ENCODE peak calls at places on chromosomes 6 and 20, in five cellular contexts. Z is A549, H is osteoblast, I is PC-3, R is IMR-90. B is an unnamed sample. For H3K9me3, the result is how much of the 10 kb centered on the place peaks cover.

GRCh38 chr20:45377191-45377775 is 842 bp downstream of the TP53TG5 start:
- DNase-seq in Z (no peak), H (no peak), I (no peak), R (no peak), B (no peak)

GRCh38 chr6:31585531-31585930 is 546 bp upstream of the LST1 start:
- DNase-seq in Z (peak), H (peak), I (peak), R (no peak), B (peak)

GRCh38 chr20:12966468-12967085 is 42.2 kb upstream of the SPTLC3 start:
- DNase-seq in Z (peak), H (peak), I (peak), R (peak), B (peak)

GRCh38 chr6:81228912-81229540 is 523.5 kb downstream of the TENT5A start:
- DNase-seq in Z (peak), H (no peak), I (no peak), R (peak), B (no peak)

GRCh38 chr20:47985092-47985850 is 200.0 kb upstream of the SULF2 start:
- DNase-seq in Z (peak), H (no peak), I (peak), R (peak), B (peak)

GRCh38 chr6:160128879-160129516 is 7.4 kb downstream of the SLC22A1 start:
- DNase-seq in Z (no peak), H (no peak), I (no peak), R (no peak), B (no peak)

GRCh38 chr6:8025191-8025590 is 39.0 kb downstream of the BLOC1S5 start:
- DNase-seq in Z (no peak), H (no peak), I (no peak), R (no peak), B (no peak)

GRCh38 chr20:35886537-35886936 is 67.8 kb downstream of the SCAND1 start:
- DNase-seq in Z (no peak), H (no peak), I (no peak), R (no peak), B (no peak)

GRCh38 chr6:109961666-109962065 is 16.4 kb upstream of the GPR6 start:
- DNase-seq in Z (no peak), H (no peak), I (peak), R (no peak), B (no peak)

GRCh38 chr20:7596541-7596940 is 343.7 kb downstream of the HAO1 start:
- DNase-seq in Z (no peak), H (no peak), I (no peak), R (no peak), B (no peak)

GRCh38 chr6:16523550-16524379 is 237.5 kb downstream of the ATXN1 start:
- DNase-seq in Z (no peak), H (peak), I (no peak), R (peak), B (no peak)

GRCh38 chr6:86529635-86530034 is 407.7 kb upstream of the HTR1E start:
- DNase-seq in Z (no peak), H (no peak), I (no peak), R (no peak), B (no peak)

GRCh38 chr6:74715362-74716068 is 490.3 kb downstream of the COL12A1 start:
- DNase-seq in Z (peak), H (no peak), I (peak), R (peak), B (no peak)

GRCh38 chr6:47413752-47414516 is 63.7 kb upstream of the CD2AP start:
- DNase-seq in Z (peak), H (peak), I (peak), R (peak), B (peak)

GRCh38 chr20:21522479-21523397 is 8.9 kb upstream of the NKX2-2 start:
- DNase-seq in Z (no peak), H (no peak), I (peak), R (no peak), B (no peak)

GRCh38 chr6:34650823-34651222 is 45.7 kb downstream of the ILRUN start:
- DNase-seq in Z (no peak), H (no peak), I (no peak), R (no peak), B (no peak)

GRCh38 chr20:18657575-18657974 is 69.7 kb downstream of the DTD1 start:
- DNase-seq in Z (no peak), H (peak), I (no peak), R (peak), B (no peak)

GRCh38 chr6:135325624-135326424 is 144.7 kb downstream of the MYB start:
- DNase-seq in Z (no peak), H (no peak), I (no peak), R (no peak), B (no peak)

GRCh38 chr6:123962508-123962907 is 158.8 kb downstream of the NKAIN2 start:
- DNase-seq in Z (no peak), H (no peak), I (peak), R (no peak), B (no peak)

GRCh38 chr6:164034602-164035140 is 620.2 kb downstream of the QKI start:
- DNase-seq in Z (no peak), H (peak), I (no peak), R (no peak), B (no peak)

GRCh38 chr20:64115171-64115911 is 8.0 kb upstream of the NPBWR2 start:
- DNase-seq in Z (no peak), H (peak), I (no peak), R (no peak), B (no peak)

GRCh38 chr20:23159256-23159922 is 73.3 kb upstream of the CD93 start:
- DNase-seq in Z (no peak), H (no peak), I (no peak), R (no peak), B (peak)

GRCh38 chr20:4999788-5000187 is 1.5 kb downstream of the SLC23A2 start:
- DNase-seq in Z (no peak), H (no peak), I (no peak), R (no peak), B (no peak)

DNA sequence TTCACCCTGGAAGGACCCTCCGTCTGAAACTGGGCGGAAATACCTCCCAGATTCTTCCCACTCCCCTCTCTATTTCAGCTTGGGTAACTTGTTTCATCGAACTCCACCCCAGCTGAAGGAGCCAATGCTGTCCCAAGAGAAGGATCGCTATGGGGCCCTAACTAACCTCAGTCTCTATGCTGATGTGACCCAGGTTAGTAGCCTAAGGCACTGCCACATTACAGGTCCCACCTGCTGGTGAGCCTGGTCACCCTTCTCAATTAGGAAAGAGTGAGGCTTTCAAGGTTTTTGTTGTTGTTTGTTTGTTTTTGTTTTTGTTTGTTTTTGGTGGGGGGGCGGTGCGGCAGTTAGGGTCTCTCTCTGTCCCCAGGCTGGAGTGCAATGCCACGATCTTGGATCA is 168.4 kb downstream of the OR2B2 start:
- DNase-seq in Z (no peak), H (no peak), I (no peak), R (no peak), B (no peak)
- H3K4me3 ChIP-seq in Z (no peak), H (no peak), I (no peak), R (no peak), B (no peak)

DNA sequence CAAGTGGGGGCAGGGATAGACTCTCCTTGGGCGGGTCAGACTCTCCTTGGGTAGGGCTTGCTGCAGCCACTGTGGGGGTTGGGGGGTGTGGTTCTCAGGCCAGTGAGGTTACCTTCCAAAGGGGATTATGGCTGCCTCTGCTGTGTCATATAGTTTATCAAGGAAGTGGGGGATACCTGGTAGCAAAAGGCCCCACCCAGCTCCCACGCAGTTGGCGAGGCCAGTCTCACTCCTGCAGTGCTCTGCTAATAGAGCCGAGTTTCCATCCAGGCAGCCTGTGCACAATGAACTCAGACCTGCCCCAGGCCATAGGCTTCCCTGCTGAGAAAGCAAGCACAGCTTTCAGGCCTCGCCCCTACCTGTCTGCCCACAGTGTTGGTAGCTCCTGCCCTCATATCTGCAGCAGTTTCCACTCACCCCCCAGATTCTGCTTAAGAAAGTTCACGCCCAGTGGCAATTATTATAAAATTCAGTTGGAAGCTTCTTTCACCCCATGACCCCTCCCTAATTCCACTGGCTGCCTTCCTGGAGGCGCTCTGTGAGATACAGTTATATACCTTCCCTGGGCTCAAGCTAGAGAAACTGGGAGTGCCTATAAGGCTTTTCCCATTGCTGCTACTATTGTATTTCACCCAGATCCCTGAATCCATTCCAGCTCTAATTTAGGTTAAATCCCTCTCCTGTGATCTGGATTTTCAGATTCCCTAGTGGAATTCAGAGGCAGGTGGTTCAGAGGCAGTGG is 56.1 kb downstream of the HDDC2 start:
- DNase-seq in Z (no peak), H (no peak), I (no peak), R (no peak), B (no peak)
- H3K9me3 ChIP-seq in Z (under half), H (under half), I (under half), R (under half), B (under half)

GRCh38 chr6:111818539-111819226 is 54.6 kb downstream of the FYN start:
- DNase-seq in Z (no peak), H (no peak), I (no peak), R (peak), B (no peak)
- H3K4me2 ChIP-seq in Z (no peak), H (peak), I (no peak), R (peak), B (peak)

DNA sequence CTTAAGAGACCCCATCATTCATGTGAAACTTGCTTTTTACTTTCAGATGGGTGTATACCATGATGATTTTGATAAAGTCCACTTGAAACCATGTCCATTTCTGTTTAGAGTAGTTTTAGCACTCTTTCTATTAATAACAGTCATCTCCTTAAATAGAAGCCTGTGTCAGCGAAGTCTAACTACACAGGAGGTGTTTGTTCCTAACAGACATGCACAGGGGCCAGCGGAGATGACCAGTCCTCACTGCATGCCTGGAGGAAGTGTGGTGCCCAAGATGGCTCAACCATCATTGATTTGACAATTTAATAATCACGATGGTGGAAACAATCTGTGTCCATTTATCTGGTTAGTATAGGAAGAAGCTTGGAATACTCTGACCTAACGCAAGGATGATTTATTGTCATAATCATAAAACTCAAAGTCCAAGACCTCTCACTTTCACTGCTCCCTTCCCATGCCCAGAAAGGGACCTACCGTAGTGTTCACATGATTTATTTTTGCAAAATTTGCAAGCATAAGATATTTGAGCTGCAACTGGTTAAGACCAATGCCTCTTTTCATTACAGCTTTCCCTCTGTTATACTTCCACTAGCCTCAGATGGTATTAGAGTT is 31.0 kb upstream of the CLIC5 start:
- DNase-seq in Z (no peak), H (no peak), I (no peak), R (no peak), B (no peak)
- H3K4me3 ChIP-seq in Z (no peak), H (no peak), I (no peak), R (no peak), B (no peak)

GRCh38 chr6:30304002-30304401 is 22.7 kb upstream of the TRIM39 start:
- DNase-seq in Z (no peak), H (no peak), I (no peak), R (no peak), B (no peak)
- H3K9me3 ChIP-seq in Z (under half), H (under half), I (under half), R (under half), B (under half)

GRCh38 chr6:169337881-169338445 is 84.3 kb upstream of the THBS2 start:
- DNase-seq in Z (no peak), H (no peak), I (no peak), R (no peak), B (no peak)
- H3K4me2 ChIP-seq in Z (no peak), H (peak), I (no peak), R (no peak), B (no peak)

GRCh38 chr6:43275782-43276179 is 22.3 kb upstream of the SLC22A7 start:
- DNase-seq in Z (no peak), H (peak), I (no peak), R (no peak), B (no peak)

GRCh38 chr6:43274916-43275597 is 23.0 kb upstream of the SLC22A7 start:
- DNase-seq in Z (no peak), H (peak), I (no peak), R (no peak), B (no peak)

GRCh38 chr6:43277643-43278523 is 20.2 kb upstream of the SLC22A7 start:
- DNase-seq in Z (peak), H (peak), I (no peak), R (peak), B (no peak)

GRCh38 chr6:43277083-43277642 is 20.9 kb upstream of the SLC22A7 start:
- DNase-seq in Z (no peak), H (no peak), I (no peak), R (no peak), B (no peak)

GRCh38 chr6:43276180-43277082 is 21.6 kb upstream of the SLC22A7 start:
- DNase-seq in Z (no peak), H (peak), I (no peak), R (no peak), B (no peak)
- H3K4me3 ChIP-seq in Z (no peak), H (no peak), I (no peak), R (no peak), B (peak)

GRCh38 chr20:46456255-46457028 is 50.0 kb upstream of the ELMO2 start:
- DNase-seq in Z (no peak), H (no peak), I (no peak), R (no peak), B (no peak)
- H3K9me3 ChIP-seq in Z (under half), H (under half), I (under half), R (under half), B (under half)